ENCODE peak calls at places on chromosomes 5 and 9, in seven cellular contexts. D is stomach; X is NCI-H345; A is activated CD8-positive, alpha-beta memory T cell treated with anti-CD3 and anti-CD28 coated beads, Interleukin-2, amount 10 ng/mL, durations not matched to agents 7 days and 5 days; M is sciatic nerve; P is activated T-cell treated with anti-CD3 and anti-CD28 coated beads for 1 hour; J is neural crest cell. E is an unnamed sample.

GRCh38 chr5:120457839-120458507 is 6.1 kb upstream of the PRR16 start:
- DNase-seq in D (peak), X (no peak), A (peak), M (peak), P (no peak), J (peak), E (peak)

GRCh38 chr9:99294850-99295461 is 72.9 kb downstream of the SEC61B start:
- DNase-seq in D (no peak), X (no peak), A (no peak), M (no peak), P (no peak), J (no peak), E (no peak)

GRCh38 chr5:90888511-90889324 is 330.1 kb downstream of the ADGRV1 start:
- DNase-seq in D (no peak), X (no peak), A (no peak), M (no peak), P (no peak), J (no peak), E (no peak)

GRCh38 chr5:108557686-108558085 is 175.8 kb upstream of the FBXL17 start:
- DNase-seq in D (no peak), X (no peak), A (no peak), M (no peak), P (no peak), J (no peak), E (no peak)

GRCh38 chr5:173283318-173284288 is 44.6 kb downstream of the STC2 start:
- DNase-seq in D (peak), X (peak), A (peak), M (peak), P (peak), J (peak), E (peak)

GRCh38 chr5:149838881-149839739 is 105.5 kb downstream of the PDE6A start:
- DNase-seq in D (peak), X (no peak), A (no peak), M (no peak), P (no peak), J (no peak), E (no peak)

GRCh38 chr9:132167192-132167591 is 5.3 kb downstream of the NTNG2 start:
- DNase-seq in D (no peak), X (no peak), A (no peak), M (no peak), P (no peak), J (no peak), E (no peak)

GRCh38 chr5:150461231-150461630 is 11.7 kb upstream of the RPS14 start:
- DNase-seq in D (no peak), X (peak), A (no peak), M (no peak), P (no peak), J (no peak), E (no peak)

GRCh38 chr9:3464033-3464638 is 61.7 kb downstream of the RFX3 start:
- DNase-seq in D (no peak), X (no peak), A (no peak), M (no peak), P (no peak), J (no peak), E (no peak)

GRCh38 chr9:87309236-87309635 is 188.4 kb upstream of the DAPK1 start:
- DNase-seq in D (no peak), X (no peak), A (no peak), M (no peak), P (no peak), J (no peak), E (no peak)

GRCh38 chr9:35452481-35452880 is 37.4 kb upstream of the RUSC2 start:
- DNase-seq in D (no peak), X (no peak), A (no peak), M (no peak), P (no peak), J (no peak), E (no peak)

GRCh38 chr9:33473643-33474352 is at the start of gene NOL6:
- DNase-seq in D (peak), X (peak), A (peak), M (peak), P (peak), J (peak), E (peak)

GRCh38 chr9:133114451-133114885 is 6.6 kb downstream of the RALGDS start:
- DNase-seq in D (no peak), X (no peak), A (no peak), M (peak), P (no peak), J (no peak), E (peak)

GRCh38 chr9:110160685-110161084 is 47.3 kb downstream of the C9orf152 start:
- DNase-seq in D (no peak), X (no peak), A (no peak), M (no peak), P (no peak), J (no peak), E (no peak)

GRCh38 chr5:137735531-137736284 is at the start of gene KLHL3:
- DNase-seq in D (peak), X (peak), A (peak), M (peak), P (peak), J (peak), E (peak)

GRCh38 chr9:87520172-87520683 is 22.6 kb downstream of the DAPK1 start:
- DNase-seq in D (no peak), X (no peak), A (no peak), M (no peak), P (no peak), J (no peak), E (no peak)

GRCh38 chr9:78601957-78602565 is 305.1 kb downstream of the PSAT1 start:
- DNase-seq in D (no peak), X (peak), A (no peak), M (no peak), P (no peak), J (peak), E (peak)

GRCh38 chr9:124939944-124940343 is 939 bp downstream of the GOLGA1 start:
- DNase-seq in D (no peak), X (no peak), A (no peak), M (no peak), P (no peak), J (no peak), E (no peak)

GRCh38 chr5:138641547-138642298 is 66.5 kb upstream of the HSPA9 start:
- DNase-seq in D (peak), X (peak), A (peak), M (peak), P (peak), J (peak), E (peak)

GRCh38 chr5:3394046-3394597 is 201.5 kb upstream of the IRX1 start:
- DNase-seq in D (no peak), X (peak), A (no peak), M (no peak), P (no peak), J (no peak), E (peak)

GRCh38 chr5:38613475-38613874 is 57.0 kb upstream of the LIFR start:
- DNase-seq in D (no peak), X (no peak), A (no peak), M (no peak), P (no peak), J (no peak), E (no peak)

GRCh38 chr9:97109194-97109811 is 70.4 kb upstream of the CTSV start:
- DNase-seq in D (peak), X (no peak), A (peak), M (no peak), P (no peak), J (no peak), E (peak)

GRCh38 chr5:137743031-137743640 is 7.2 kb upstream of the KLHL3 start:
- DNase-seq in D (peak), X (peak), A (peak), M (no peak), P (peak), J (peak), E (peak)

GRCh38 chr9:107976767-107977166 is 487.2 kb upstream of the KLF4 start:
- DNase-seq in D (peak), X (no peak), A (no peak), M (no peak), P (no peak), J (no peak), E (no peak)

GRCh38 chr9:38355526-38356120 is 36.9 kb upstream of the ALDH1B1 start:
- DNase-seq in D (no peak), X (no peak), A (no peak), M (no peak), P (no peak), J (no peak), E (no peak)

GRCh38 chr9:89418112-89418872 is 79.6 kb downstream of the SEMA4D start:
- DNase-seq in D (no peak), X (no peak), A (no peak), M (no peak), P (no peak), J (no peak), E (no peak)

GRCh38 chr5:154287136-154287535 is 96.6 kb downstream of the GALNT10 start:
- DNase-seq in D (peak), X (no peak), A (no peak), M (no peak), P (no peak), J (no peak), E (no peak)

GRCh38 chr9:137070906-137071275 is 534 bp upstream of the SAPCD2 start:
- DNase-seq in D (no peak), X (peak), A (no peak), M (peak), P (no peak), J (peak), E (peak)

GRCh38 chr9:99595796-99596195 is 225.9 kb upstream of the NR4A3 start:
- DNase-seq in D (no peak), X (no peak), A (peak), M (no peak), P (no peak), J (no peak), E (no peak)

GRCh38 chr5:132487095-132487428 is 3.5 kb downstream of the IRF1 start:
- DNase-seq in D (no peak), X (no peak), A (no peak), M (peak), P (no peak), J (no peak), E (no peak)

GRCh38 chr5:59231221-59231931 is 648.5 kb downstream of the RAB3C start:
- DNase-seq in D (no peak), X (no peak), A (no peak), M (no peak), P (no peak), J (no peak), E (no peak)

GRCh38 chr9:136312436-136312835 is 8.5 kb upstream of the CCDC187 start:
- DNase-seq in D (peak), X (peak), A (peak), M (no peak), P (peak), J (no peak), E (no peak)